ENCODE peak calls at places on chromosomes 16 and 17, in nine cellular contexts. K is stromal cell of bone marrow, A is SK-N-SH, S is midbrain, P is ureter, U is dorsolateral prefrontal cortex, T is T-cell, X is GM13977, H is cardiac septum. G is an unnamed sample.
A peak's percentile ranks its signal among the peaks of the same experiment; 100 is the strongest.

GRCh38 chr16:4694664-4695451 is 1.5 kb downstream of the NUDT16L1 start:
- DNase-seq in K (no peak), A (peak; percentile 58), S (peak; percentile 23), P (peak; percentile 46), U (no peak), T (no peak), X (no peak), H (peak; percentile 72), G (no peak)

GRCh38 chr16:71645450-71645849 is 19.5 kb downstream of the MARVELD3 start:
- DNase-seq in K (no peak), A (peak; percentile 44), S (no peak), P (no peak), U (no peak), T (no peak), X (peak; percentile 43), H (no peak), G (peak; percentile 20)

GRCh38 chr16:84597518-84598390 is 20.1 kb downstream of the COTL1 start:
- DNase-seq in K (no peak), A (no peak), S (no peak), P (no peak), U (no peak), T (peak; percentile 39), X (no peak), H (no peak), G (no peak)

GRCh38 chr16:58418601-58419000 is 26.3 kb downstream of the GINS3 start:
- DNase-seq in K (peak; percentile 43), A (no peak), S (no peak), P (no peak), U (no peak), T (no peak), X (no peak), H (no peak), G (peak; percentile 50)

GRCh38 chr17:50372708-50373556 is at the start of the genes EME1 and MRPL27:
- DNase-seq in K (peak; percentile 81), A (peak; percentile 92), S (peak; percentile 96), P (peak; percentile 87), U (peak; percentile 83), T (peak; percentile 82), X (peak; percentile 91), H (peak; percentile 93), G (peak; percentile 95)

GRCh38 chr16:85626191-85626951 is 13.2 kb downstream of the GSE1 start:
- DNase-seq in K (no peak), A (peak; percentile 89), S (no peak), P (no peak), U (no peak), T (no peak), X (no peak), H (no peak), G (peak; percentile 92)

GRCh38 chr17:8320990-8321389 is 10.9 kb downstream of the ARHGEF15 start:
- DNase-seq in K (no peak), A (no peak), S (no peak), P (no peak), U (no peak), T (no peak), X (no peak), H (no peak), G (peak; percentile 76)

GRCh38 chr17:17729620-17730249 is 48.5 kb downstream of the RAI1 start:
- DNase-seq in K (no peak), A (peak; percentile 73), S (no peak), P (no peak), U (no peak), T (peak; percentile 50), X (peak; percentile 82), H (no peak), G (peak; percentile 57)

GRCh38 chr17:75843577-75844529 is at the start of gene UNC13D:
- DNase-seq in K (no peak), A (peak; percentile 94), S (no peak), P (peak; percentile 68), U (no peak), T (peak; percentile 63), X (peak; percentile 81), H (no peak), G (peak; percentile 56)

GRCh38 chr17:17913695-17914332 is 58.4 kb downstream of the TOM1L2 start:
- DNase-seq in K (peak; percentile 72), A (peak; percentile 74), S (no peak), P (peak; percentile 90), U (no peak), T (no peak), X (no peak), H (peak; percentile 80), G (peak; percentile 78)

GRCh38 chr16:17001471-17001870 is 469.3 kb downstream of the XYLT1 start:
- DNase-seq in K (no peak), A (no peak), S (no peak), P (no peak), U (no peak), T (no peak), X (no peak), H (no peak), G (no peak)

GRCh38 chr17:16491131-16491702 is 776 bp downstream of the LRRC75A start:
- DNase-seq in K (no peak), A (peak; percentile 54), S (no peak), P (no peak), U (no peak), T (peak; percentile 7), X (no peak), H (no peak), G (no peak)

GRCh38 chr16:53080345-53081031 is 25.7 kb downstream of the CHD9 start:
- DNase-seq in K (peak; percentile 74), A (peak; percentile 78), S (peak; percentile 24), P (peak; percentile 71), U (no peak), T (no peak), X (no peak), H (no peak), G (no peak)

GRCh38 chr17:51200295-51200694 is 34.1 kb downstream of the NME2 start:
- DNase-seq in K (no peak), A (no peak), S (no peak), P (no peak), U (no peak), T (no peak), X (no peak), H (no peak), G (no peak)

GRCh38 chr16:27499659-27500055 is 50.1 kb downstream of the GTF3C1 start:
- DNase-seq in K (no peak), A (no peak), S (peak; percentile 29), P (no peak), U (no peak), T (no peak), X (no peak), H (no peak), G (no peak)

GRCh38 chr16:1645914-1646525 is 32.1 kb upstream of the JPT2 start:
- DNase-seq in K (no peak), A (no peak), S (no peak), P (no peak), U (no peak), T (no peak), X (no peak), H (no peak), G (no peak)

GRCh38 chr17:32258383-32259121 is 7.1 kb upstream of the RHBDL3 start:
- DNase-seq in K (no peak), A (no peak), S (no peak), P (no peak), U (no peak), T (no peak), X (no peak), H (no peak), G (peak; percentile 52)

GRCh38 chr17:74601944-74602572 is 10.0 kb upstream of the CD300LD start:
- DNase-seq in K (peak; percentile 31), A (peak; percentile 68), S (peak; percentile 21), P (no peak), U (no peak), T (peak; percentile 14), X (peak; percentile 59), H (no peak), G (peak; percentile 32)

GRCh38 chr17:16427020-16427419 is 11.6 kb downstream of the TRPV2 start:
- DNase-seq in K (no peak), A (no peak), S (no peak), P (no peak), U (no peak), T (no peak), X (no peak), H (no peak), G (no peak)

GRCh38 chr16:56970934-56971767 is 9.4 kb downstream of the CETP start:
- DNase-seq in K (no peak), A (no peak), S (no peak), P (no peak), U (no peak), T (no peak), X (peak; percentile 57), H (no peak), G (peak; percentile 39)

GRCh38 chr17:75194879-75195278 is 10.6 kb upstream of the NUP85 start:
- DNase-seq in K (no peak), A (no peak), S (no peak), P (no peak), U (no peak), T (no peak), X (no peak), H (no peak), G (no peak)

GRCh38 chr17:75844530-75845057 is 390 bp upstream of the UNC13D start:
- DNase-seq in K (no peak), A (peak; percentile 83), S (no peak), P (peak; percentile 90), U (no peak), T (no peak), X (peak; percentile 36), H (no peak), G (no peak)

GRCh38 chr17:55273579-55274370 is 9.0 kb downstream of the HLF start:
- DNase-seq in K (peak; percentile 38), A (peak; percentile 68), S (peak; percentile 79), P (no peak), U (peak; percentile 64), T (no peak), X (no peak), H (peak; percentile 86), G (peak; percentile 60)

GRCh38 chr17:76585048-76585648 is 512 bp downstream of the ST6GALNAC2 start:
- DNase-seq in K (no peak), A (no peak), S (no peak), P (no peak), U (no peak), T (no peak), X (no peak), H (peak; percentile 80), G (no peak)

GRCh38 chr17:73192219-73192893 is 499 bp upstream of the COG1 start:
- DNase-seq in K (peak; percentile 39), A (peak; percentile 92), S (peak; percentile 67), P (no peak), U (no peak), T (peak; percentile 48), X (peak; percentile 87), H (peak; percentile 81), G (peak; percentile 87)

GRCh38 chr16:17921357-17921978 is 415.1 kb downstream of the NPIPA8 start:
- DNase-seq in K (no peak), A (peak; percentile 6), S (no peak), P (no peak), U (no peak), T (peak; percentile 38), X (peak; percentile 38), H (no peak), G (peak; percentile 10)

GRCh38 chr16:81313731-81314602 is 795 bp upstream of the GAN start:
- DNase-seq in K (no peak), A (peak; percentile 43), S (no peak), P (no peak), U (no peak), T (no peak), X (no peak), H (no peak), G (peak; percentile 50)

GRCh38 chr17:49694847-49695697 is 12.7 kb downstream of the SLC35B1 start:
- DNase-seq in K (no peak), A (peak; percentile 82), S (no peak), P (peak; percentile 65), U (no peak), T (peak; percentile 61), X (peak; percentile 74), H (peak; percentile 82), G (peak; percentile 47)

GRCh38 chr17:2485970-2486369 is 25.7 kb downstream of the METTL16 start:
- DNase-seq in K (no peak), A (no peak), S (no peak), P (no peak), U (no peak), T (no peak), X (no peak), H (no peak), G (no peak)